ENCODE peak calls at places on chromosome 7, in ten cellular contexts. U is prostate gland; B is psoas muscle; G is activated naive CD4-positive, alpha-beta T cell treated with anti-CD3 and anti-CD28 coated beads, Interleukin-2, amount 50 U/mL, for 16 hours; J is NCI-H460; K is effector CD4-positive, alpha-beta T cell; Y is fibroblast of pulmonary artery; R is NCI-H1092; C is midbrain; Q is SHP77 treated with DMSO at 0.1 percent for 48 hours. O is an unnamed sample.

GRCh38 chr7:85070967-85071628 is 115.8 kb downstream of the SEMA3D start:
- DNase-seq in U (no peak), B (no peak), G (no peak), J (no peak), K (no peak), Y (peak; percentile 19), R (no peak), C (no peak), Q (no peak), O (no peak)

GRCh38 chr7:1086588-1087461 is 1.1 kb upstream of the GPER1 start:
- DNase-seq in U (peak; percentile 55), B (peak; percentile 70), G (peak; percentile 65), J (peak; percentile 44), K (peak; percentile 64), Y (peak; percentile 64), R (peak; percentile 29), C (peak; percentile 58), Q (peak; percentile 54), O (peak; percentile 78)

GRCh38 chr7:106418094-106418493 is 133.3 kb upstream of the NAMPT start:
- DNase-seq in U (no peak), B (no peak), G (no peak), J (peak; percentile 79), K (no peak), Y (peak; percentile 95), R (no peak), C (no peak), Q (no peak), O (no peak)

GRCh38 chr7:43584200-43584586 is 1.3 kb downstream of the STK17A start:
- DNase-seq in U (peak; percentile 26), B (peak; percentile 30), G (peak; percentile 28), J (peak; percentile 52), K (peak; percentile 23), Y (peak; percentile 85), R (no peak), C (peak; percentile 4), Q (no peak), O (no peak)

GRCh38 chr7:48083114-48083830 is 5.8 kb upstream of the UPP1 start:
- DNase-seq in U (no peak), B (no peak), G (no peak), J (no peak), K (no peak), Y (peak; percentile 85), R (no peak), C (no peak), Q (no peak), O (no peak)

GRCh38 chr7:155456772-155457543 is 971 bp upstream of the EN2 start:
- DNase-seq in U (peak; percentile 19), B (peak; percentile 79), G (no peak), J (peak; percentile 50), K (no peak), Y (peak; percentile 63), R (peak; percentile 83), C (peak; percentile 88), Q (no peak), O (peak; percentile 56)

GRCh38 chr7:140214075-140214684 is 37.4 kb upstream of the KDM7A start:
- DNase-seq in U (no peak), B (peak; percentile 29), G (no peak), J (no peak), K (no peak), Y (peak; percentile 40), R (peak; percentile 91), C (no peak), Q (peak; percentile 6), O (peak; percentile 63)

GRCh38 chr7:90832726-90833125 is 236.6 kb downstream of the CDK14 start:
- DNase-seq in U (no peak), B (no peak), G (no peak), J (no peak), K (no peak), Y (no peak), R (no peak), C (no peak), Q (no peak), O (no peak)

GRCh38 chr7:12064716-12065115 is 146.4 kb upstream of the TMEM106B start:
- DNase-seq in U (no peak), B (no peak), G (no peak), J (no peak), K (no peak), Y (no peak), R (no peak), C (no peak), Q (no peak), O (no peak)

GRCh38 chr7:96238976-96239766 is 82.7 kb downstream of the SLC25A13 start:
- DNase-seq in U (no peak), B (no peak), G (no peak), J (no peak), K (no peak), Y (no peak), R (no peak), C (no peak), Q (no peak), O (no peak)

GRCh38 chr7:122532406-122533269 is 166.3 kb downstream of the RNF133 start:
- DNase-seq in U (no peak), B (no peak), G (no peak), J (no peak), K (no peak), Y (peak; percentile 45), R (no peak), C (no peak), Q (no peak), O (no peak)

GRCh38 chr7:11109659-11110058 is 136.0 kb downstream of the PHF14 start:
- DNase-seq in U (no peak), B (no peak), G (no peak), J (no peak), K (no peak), Y (no peak), R (no peak), C (no peak), Q (no peak), O (no peak)

GRCh38 chr7:15937571-15937970 is 251.1 kb upstream of the MEOX2 start:
- DNase-seq in U (no peak), B (no peak), G (no peak), J (no peak), K (no peak), Y (no peak), R (no peak), C (no peak), Q (no peak), O (no peak)

GRCh38 chr7:127437241-127437640 is 44.7 kb upstream of the ZNF800 start:
- DNase-seq in U (no peak), B (no peak), G (no peak), J (no peak), K (no peak), Y (no peak), R (no peak), C (no peak), Q (no peak), O (no peak)

GRCh38 chr7:50321678-50322077 is 17.2 kb downstream of the IKZF1 start:
- DNase-seq in U (no peak), B (no peak), G (peak; percentile 63), J (no peak), K (peak; percentile 46), Y (no peak), R (no peak), C (no peak), Q (no peak), O (no peak)

GRCh38 chr7:105641236-105641810 is 60.0 kb upstream of the EFCAB10 start:
- DNase-seq in U (no peak), B (no peak), G (no peak), J (no peak), K (no peak), Y (no peak), R (no peak), C (peak; percentile 25), Q (no peak), O (no peak)

GRCh38 chr7:39557222-39557621 is 9.0 kb upstream of the YAE1 start:
- DNase-seq in U (no peak), B (no peak), G (no peak), J (no peak), K (no peak), Y (no peak), R (no peak), C (no peak), Q (no peak), O (no peak)

GRCh38 chr7:80781561-80781979 is 137.3 kb downstream of the SEMA3C start:
- DNase-seq in U (peak; percentile 86), B (no peak), G (no peak), J (peak; percentile 33), K (no peak), Y (peak; percentile 95), R (no peak), C (peak; percentile 69), Q (no peak), O (no peak)

GRCh38 chr7:42029405-42029804 is 207.6 kb downstream of the GLI3 start:
- DNase-seq in U (no peak), B (no peak), G (no peak), J (no peak), K (no peak), Y (no peak), R (no peak), C (no peak), Q (no peak), O (no peak)

GRCh38 chr7:51080622-51081269 is 235.9 kb downstream of the COBL start:
- DNase-seq in U (no peak), B (no peak), G (no peak), J (no peak), K (no peak), Y (no peak), R (no peak), C (peak; percentile 16), Q (no peak), O (no peak)

GRCh38 chr7:151871189-151871735 is 5.7 kb downstream of the PRKAG2 start:
- DNase-seq in U (no peak), B (no peak), G (no peak), J (no peak), K (no peak), Y (no peak), R (no peak), C (no peak), Q (no peak), O (no peak)

GRCh38 chr7:155459867-155460461 is 2.0 kb downstream of the EN2 start:
- DNase-seq in U (no peak), B (no peak), G (no peak), J (no peak), K (no peak), Y (no peak), R (no peak), C (no peak), Q (no peak), O (no peak)

GRCh38 chr7:24572421-24573007 is 738 bp upstream of the PALS2 start:
- DNase-seq in U (peak; percentile 24), B (peak; percentile 42), G (peak; percentile 20), J (no peak), K (peak; percentile 10), Y (peak; percentile 24), R (peak; percentile 46), C (peak; percentile 40), Q (peak; percentile 17), O (peak; percentile 42)

GRCh38 chr7:112965506-112965905 is 121.1 kb downstream of the GPR85 start:
- DNase-seq in U (no peak), B (no peak), G (no peak), J (no peak), K (no peak), Y (no peak), R (no peak), C (no peak), Q (no peak), O (no peak)

GRCh38 chr7:42621543-42622219 is 290.2 kb downstream of the C7orf25 start:
- DNase-seq in U (no peak), B (no peak), G (no peak), J (no peak), K (no peak), Y (no peak), R (no peak), C (no peak), Q (no peak), O (no peak)

GRCh38 chr7:18901881-18902280 is 215.6 kb downstream of the TWIST1 start:
- DNase-seq in U (no peak), B (no peak), G (no peak), J (no peak), K (no peak), Y (no peak), R (no peak), C (no peak), Q (no peak), O (no peak)

GRCh38 chr7:95686109-95686508 is 86.2 kb upstream of the DYNC1I1 start:
- DNase-seq in U (peak; percentile 56), B (peak; percentile 46), G (no peak), J (peak; percentile 75), K (no peak), Y (peak; percentile 89), R (peak; percentile 75), C (peak; percentile 68), Q (peak; percentile 85), O (peak; percentile 51)

O was measured in ureter.